ENCODE peak calls at places on chromosomes 13 and 19, in eight cellular contexts. One of them, this sample, is unnamed.
A peak's percentile ranks its signal among the peaks of the same experiment; 100 is the strongest.

GRCh38 chr19:8441725-8442544 is 2.8 kb upstream of the HNRNPM start:
- DNase-seq in breast epithelium: no peak
- DNase-seq in stimulated activated CD4-positive, alpha-beta T cell treated with anti-CD3 and anti-CD28 coated beads, Interleukin-4, amount 100 ng/mL, for 4 hours: no peak
- DNase-seq in activated naive CD4-positive, alpha-beta T cell treated with anti-CD3 and anti-CD28 coated beads, Interleukin-2, amount 50 U/mL, for 16 hours: no peak
- DNase-seq in HepG2: no peak
- DNase-seq in amniotic stem cell: no peak
- DNase-seq in HCEC 1CT: no peak
- DNase-seq in EL: no peak
- DNase-seq in this sample: no peak

GRCh38 chr13:19601749-19602725 is 31.4 kb upstream of the MPHOSPH8 start:
- DNase-seq in breast epithelium: no peak
- DNase-seq in stimulated activated CD4-positive, alpha-beta T cell treated with anti-CD3 and anti-CD28 coated beads, Interleukin-4, amount 100 ng/mL, for 4 hours: peak; percentile 34
- DNase-seq in activated naive CD4-positive, alpha-beta T cell treated with anti-CD3 and anti-CD28 coated beads, Interleukin-2, amount 50 U/mL, for 16 hours: peak; percentile 43
- DNase-seq in HepG2: peak; percentile 58
- DNase-seq in amniotic stem cell: no peak
- DNase-seq in HCEC 1CT: peak; percentile 39
- DNase-seq in EL: peak; percentile 51
- DNase-seq in this sample: peak; percentile 70

GRCh38 chr13:87944038-87944437 is 272.9 kb downstream of the SLITRK5 start:
- DNase-seq in breast epithelium: no peak
- DNase-seq in stimulated activated CD4-positive, alpha-beta T cell treated with anti-CD3 and anti-CD28 coated beads, Interleukin-4, amount 100 ng/mL, for 4 hours: no peak
- DNase-seq in activated naive CD4-positive, alpha-beta T cell treated with anti-CD3 and anti-CD28 coated beads, Interleukin-2, amount 50 U/mL, for 16 hours: no peak
- DNase-seq in HepG2: no peak
- DNase-seq in amniotic stem cell: no peak
- DNase-seq in HCEC 1CT: no peak
- DNase-seq in EL: no peak
- DNase-seq in this sample: no peak

GRCh38 chr13:44932850-44933251 is 56.4 kb downstream of the NUFIP1 start:
- DNase-seq in breast epithelium: no peak
- DNase-seq in stimulated activated CD4-positive, alpha-beta T cell treated with anti-CD3 and anti-CD28 coated beads, Interleukin-4, amount 100 ng/mL, for 4 hours: no peak
- DNase-seq in activated naive CD4-positive, alpha-beta T cell treated with anti-CD3 and anti-CD28 coated beads, Interleukin-2, amount 50 U/mL, for 16 hours: no peak
- DNase-seq in HepG2: no peak
- DNase-seq in amniotic stem cell: no peak
- DNase-seq in HCEC 1CT: peak; percentile 32
- DNase-seq in EL: peak; percentile 73
- DNase-seq in this sample: no peak

GRCh38 chr13:37194428-37194861 is 89.0 kb upstream of the CSNK1A1L start:
- DNase-seq in breast epithelium: no peak
- DNase-seq in stimulated activated CD4-positive, alpha-beta T cell treated with anti-CD3 and anti-CD28 coated beads, Interleukin-4, amount 100 ng/mL, for 4 hours: no peak
- DNase-seq in activated naive CD4-positive, alpha-beta T cell treated with anti-CD3 and anti-CD28 coated beads, Interleukin-2, amount 50 U/mL, for 16 hours: no peak
- DNase-seq in HepG2: no peak
- DNase-seq in amniotic stem cell: peak; percentile 22
- DNase-seq in HCEC 1CT: peak; percentile 90
- DNase-seq in EL: peak; percentile 76
- DNase-seq in this sample: no peak

GRCh38 chr13:46010148-46010547 is 42.4 kb downstream of the ZC3H13 start:
- DNase-seq in breast epithelium: no peak
- DNase-seq in stimulated activated CD4-positive, alpha-beta T cell treated with anti-CD3 and anti-CD28 coated beads, Interleukin-4, amount 100 ng/mL, for 4 hours: no peak
- DNase-seq in activated naive CD4-positive, alpha-beta T cell treated with anti-CD3 and anti-CD28 coated beads, Interleukin-2, amount 50 U/mL, for 16 hours: no peak
- DNase-seq in HepG2: no peak
- DNase-seq in amniotic stem cell: no peak
- DNase-seq in HCEC 1CT: no peak
- DNase-seq in EL: no peak
- DNase-seq in this sample: peak; percentile 4

GRCh38 chr19:5801796-5802616 is 2.9 kb upstream of the NRTN start:
- DNase-seq in breast epithelium: no peak
- DNase-seq in stimulated activated CD4-positive, alpha-beta T cell treated with anti-CD3 and anti-CD28 coated beads, Interleukin-4, amount 100 ng/mL, for 4 hours: no peak
- DNase-seq in activated naive CD4-positive, alpha-beta T cell treated with anti-CD3 and anti-CD28 coated beads, Interleukin-2, amount 50 U/mL, for 16 hours: no peak
- DNase-seq in HepG2: no peak
- DNase-seq in amniotic stem cell: no peak
- DNase-seq in HCEC 1CT: no peak
- DNase-seq in EL: peak; percentile 56
- DNase-seq in this sample: peak; percentile 72

GRCh38 chr19:55656552-55656951 is 1.7 kb downstream of the U2AF2 start:
- DNase-seq in breast epithelium: no peak
- DNase-seq in stimulated activated CD4-positive, alpha-beta T cell treated with anti-CD3 and anti-CD28 coated beads, Interleukin-4, amount 100 ng/mL, for 4 hours: no peak
- DNase-seq in activated naive CD4-positive, alpha-beta T cell treated with anti-CD3 and anti-CD28 coated beads, Interleukin-2, amount 50 U/mL, for 16 hours: no peak
- DNase-seq in HepG2: no peak
- DNase-seq in amniotic stem cell: no peak
- DNase-seq in HCEC 1CT: no peak
- DNase-seq in EL: no peak
- DNase-seq in this sample: no peak

GRCh38 chr19:6383188-6383587 is 7.5 kb upstream of the PSPN start:
- DNase-seq in breast epithelium: no peak
- DNase-seq in stimulated activated CD4-positive, alpha-beta T cell treated with anti-CD3 and anti-CD28 coated beads, Interleukin-4, amount 100 ng/mL, for 4 hours: no peak
- DNase-seq in activated naive CD4-positive, alpha-beta T cell treated with anti-CD3 and anti-CD28 coated beads, Interleukin-2, amount 50 U/mL, for 16 hours: no peak
- DNase-seq in HepG2: no peak
- DNase-seq in amniotic stem cell: no peak
- DNase-seq in HCEC 1CT: no peak
- DNase-seq in EL: no peak
- DNase-seq in this sample: no peak

GRCh38 chr13:102682727-102683126 is 12.1 kb downstream of the METTL21C start:
- DNase-seq in breast epithelium: no peak
- DNase-seq in stimulated activated CD4-positive, alpha-beta T cell treated with anti-CD3 and anti-CD28 coated beads, Interleukin-4, amount 100 ng/mL, for 4 hours: no peak
- DNase-seq in activated naive CD4-positive, alpha-beta T cell treated with anti-CD3 and anti-CD28 coated beads, Interleukin-2, amount 50 U/mL, for 16 hours: no peak
- DNase-seq in HepG2: no peak
- DNase-seq in amniotic stem cell: no peak
- DNase-seq in HCEC 1CT: no peak
- DNase-seq in EL: no peak
- DNase-seq in this sample: no peak

GRCh38 chr19:46786236-46787039 is 2.0 kb downstream of the SLC1A5 start:
- DNase-seq in breast epithelium: peak; percentile 73
- DNase-seq in stimulated activated CD4-positive, alpha-beta T cell treated with anti-CD3 and anti-CD28 coated beads, Interleukin-4, amount 100 ng/mL, for 4 hours: peak; percentile 69
- DNase-seq in activated naive CD4-positive, alpha-beta T cell treated with anti-CD3 and anti-CD28 coated beads, Interleukin-2, amount 50 U/mL, for 16 hours: peak; percentile 82
- DNase-seq in HepG2: peak; percentile 68
- DNase-seq in amniotic stem cell: peak; percentile 62
- DNase-seq in HCEC 1CT: peak; percentile 89
- DNase-seq in EL: peak; percentile 93
- DNase-seq in this sample: peak; percentile 71

GRCh38 chr19:37964109-37964508 is 57.1 kb downstream of the SIPA1L3 start:
- DNase-seq in breast epithelium: no peak
- DNase-seq in stimulated activated CD4-positive, alpha-beta T cell treated with anti-CD3 and anti-CD28 coated beads, Interleukin-4, amount 100 ng/mL, for 4 hours: no peak
- DNase-seq in activated naive CD4-positive, alpha-beta T cell treated with anti-CD3 and anti-CD28 coated beads, Interleukin-2, amount 50 U/mL, for 16 hours: no peak
- DNase-seq in HepG2: no peak
- DNase-seq in amniotic stem cell: no peak
- DNase-seq in HCEC 1CT: peak; percentile 9
- DNase-seq in EL: peak; percentile 50
- DNase-seq in this sample: no peak

GRCh38 chr19:3178377-3178972 is at the start of gene S1PR4:
- DNase-seq in breast epithelium: no peak
- DNase-seq in stimulated activated CD4-positive, alpha-beta T cell treated with anti-CD3 and anti-CD28 coated beads, Interleukin-4, amount 100 ng/mL, for 4 hours: peak; percentile 51
- DNase-seq in activated naive CD4-positive, alpha-beta T cell treated with anti-CD3 and anti-CD28 coated beads, Interleukin-2, amount 50 U/mL, for 16 hours: peak; percentile 64
- DNase-seq in HepG2: no peak
- DNase-seq in amniotic stem cell: no peak
- DNase-seq in HCEC 1CT: no peak
- DNase-seq in EL: no peak
- DNase-seq in this sample: no peak

GRCh38 chr13:44045179-44045562 is 165.5 kb downstream of the LACC1 start:
- DNase-seq in breast epithelium: no peak
- DNase-seq in stimulated activated CD4-positive, alpha-beta T cell treated with anti-CD3 and anti-CD28 coated beads, Interleukin-4, amount 100 ng/mL, for 4 hours: no peak
- DNase-seq in activated naive CD4-positive, alpha-beta T cell treated with anti-CD3 and anti-CD28 coated beads, Interleukin-2, amount 50 U/mL, for 16 hours: no peak
- DNase-seq in HepG2: no peak
- DNase-seq in amniotic stem cell: no peak
- DNase-seq in HCEC 1CT: no peak
- DNase-seq in EL: no peak
- DNase-seq in this sample: no peak

GRCh38 chr19:10797541-10798256 is 38.3 kb downstream of the TMED1 start:
- DNase-seq in breast epithelium: no peak
- DNase-seq in stimulated activated CD4-positive, alpha-beta T cell treated with anti-CD3 and anti-CD28 coated beads, Interleukin-4, amount 100 ng/mL, for 4 hours: peak; percentile 71
- DNase-seq in activated naive CD4-positive, alpha-beta T cell treated with anti-CD3 and anti-CD28 coated beads, Interleukin-2, amount 50 U/mL, for 16 hours: peak; percentile 80
- DNase-seq in HepG2: no peak
- DNase-seq in amniotic stem cell: no peak
- DNase-seq in HCEC 1CT: no peak
- DNase-seq in EL: no peak
- DNase-seq in this sample: no peak

GRCh38 chr19:369256-369655 is 24.7 kb upstream of the MIER2 start:
- DNase-seq in breast epithelium: no peak
- DNase-seq in stimulated activated CD4-positive, alpha-beta T cell treated with anti-CD3 and anti-CD28 coated beads, Interleukin-4, amount 100 ng/mL, for 4 hours: no peak
- DNase-seq in activated naive CD4-positive, alpha-beta T cell treated with anti-CD3 and anti-CD28 coated beads, Interleukin-2, amount 50 U/mL, for 16 hours: no peak
- DNase-seq in HepG2: no peak
- DNase-seq in amniotic stem cell: no peak
- DNase-seq in HCEC 1CT: no peak
- DNase-seq in EL: no peak
- DNase-seq in this sample: no peak

GRCh38 chr13:25415196-25415595 is 43.4 kb downstream of the ATP8A2 start:
- DNase-seq in breast epithelium: no peak
- DNase-seq in stimulated activated CD4-positive, alpha-beta T cell treated with anti-CD3 and anti-CD28 coated beads, Interleukin-4, amount 100 ng/mL, for 4 hours: no peak
- DNase-seq in activated naive CD4-positive, alpha-beta T cell treated with anti-CD3 and anti-CD28 coated beads, Interleukin-2, amount 50 U/mL, for 16 hours: no peak
- DNase-seq in HepG2: no peak
- DNase-seq in amniotic stem cell: no peak
- DNase-seq in HCEC 1CT: no peak
- DNase-seq in EL: no peak
- DNase-seq in this sample: no peak

GRCh38 chr19:30535011-30535410 is 162.8 kb downstream of the ZNF536 start:
- DNase-seq in breast epithelium: no peak
- DNase-seq in stimulated activated CD4-positive, alpha-beta T cell treated with anti-CD3 and anti-CD28 coated beads, Interleukin-4, amount 100 ng/mL, for 4 hours: no peak
- DNase-seq in activated naive CD4-positive, alpha-beta T cell treated with anti-CD3 and anti-CD28 coated beads, Interleukin-2, amount 50 U/mL, for 16 hours: no peak
- DNase-seq in HepG2: no peak
- DNase-seq in amniotic stem cell: no peak
- DNase-seq in HCEC 1CT: no peak
- DNase-seq in EL: no peak
- DNase-seq in this sample: no peak

GRCh38 chr13:78601886-78602560 is 1.3 kb downstream of the POU4F1 start:
- DNase-seq in breast epithelium: no peak
- DNase-seq in stimulated activated CD4-positive, alpha-beta T cell treated with anti-CD3 and anti-CD28 coated beads, Interleukin-4, amount 100 ng/mL, for 4 hours: no peak
- DNase-seq in activated naive CD4-positive, alpha-beta T cell treated with anti-CD3 and anti-CD28 coated beads, Interleukin-2, amount 50 U/mL, for 16 hours: no peak
- DNase-seq in HepG2: no peak
- DNase-seq in amniotic stem cell: no peak
- DNase-seq in HCEC 1CT: no peak
- DNase-seq in EL: no peak
- DNase-seq in this sample: no peak

GRCh38 chr13:36086117-36086516 is 45.1 kb downstream of the DCLK1 start:
- DNase-seq in breast epithelium: no peak
- DNase-seq in stimulated activated CD4-positive, alpha-beta T cell treated with anti-CD3 and anti-CD28 coated beads, Interleukin-4, amount 100 ng/mL, for 4 hours: no peak
- DNase-seq in activated naive CD4-positive, alpha-beta T cell treated with anti-CD3 and anti-CD28 coated beads, Interleukin-2, amount 50 U/mL, for 16 hours: no peak
- DNase-seq in HepG2: no peak
- DNase-seq in amniotic stem cell: no peak
- DNase-seq in HCEC 1CT: no peak
- DNase-seq in EL: no peak
- DNase-seq in this sample: peak; percentile 78

GRCh38 chr19:49837009-49837310 is 14.0 kb upstream of the PTOV1 start:
- DNase-seq in breast epithelium: no peak
- DNase-seq in stimulated activated CD4-positive, alpha-beta T cell treated with anti-CD3 and anti-CD28 coated beads, Interleukin-4, amount 100 ng/mL, for 4 hours: no peak
- DNase-seq in activated naive CD4-positive, alpha-beta T cell treated with anti-CD3 and anti-CD28 coated beads, Interleukin-2, amount 50 U/mL, for 16 hours: no peak
- DNase-seq in HepG2: no peak
- DNase-seq in amniotic stem cell: no peak
- DNase-seq in HCEC 1CT: no peak
- DNase-seq in EL: no peak
- DNase-seq in this sample: no peak

GRCh38 chr19:35090795-35091214 is 24.8 kb upstream of the FXYD3 start:
- DNase-seq in breast epithelium: no peak
- DNase-seq in stimulated activated CD4-positive, alpha-beta T cell treated with anti-CD3 and anti-CD28 coated beads, Interleukin-4, amount 100 ng/mL, for 4 hours: no peak
- DNase-seq in activated naive CD4-positive, alpha-beta T cell treated with anti-CD3 and anti-CD28 coated beads, Interleukin-2, amount 50 U/mL, for 16 hours: no peak
- DNase-seq in HepG2: no peak
- DNase-seq in amniotic stem cell: no peak
- DNase-seq in HCEC 1CT: peak; percentile 9
- DNase-seq in EL: no peak
- DNase-seq in this sample: no peak

GRCh38 chr13:72109863-72110262 is 242.9 kb upstream of the DACH1 start:
- DNase-seq in breast epithelium: no peak
- DNase-seq in stimulated activated CD4-positive, alpha-beta T cell treated with anti-CD3 and anti-CD28 coated beads, Interleukin-4, amount 100 ng/mL, for 4 hours: no peak
- DNase-seq in activated naive CD4-positive, alpha-beta T cell treated with anti-CD3 and anti-CD28 coated beads, Interleukin-2, amount 50 U/mL, for 16 hours: no peak
- DNase-seq in HepG2: no peak
- DNase-seq in amniotic stem cell: no peak
- DNase-seq in HCEC 1CT: no peak
- DNase-seq in EL: peak; percentile 8
- DNase-seq in this sample: no peak

GRCh38 chr13:83881917-83882625 is at the start of gene SLITRK1:
- DNase-seq in breast epithelium: no peak
- DNase-seq in stimulated activated CD4-positive, alpha-beta T cell treated with anti-CD3 and anti-CD28 coated beads, Interleukin-4, amount 100 ng/mL, for 4 hours: no peak
- DNase-seq in activated naive CD4-positive, alpha-beta T cell treated with anti-CD3 and anti-CD28 coated beads, Interleukin-2, amount 50 U/mL, for 16 hours: no peak
- DNase-seq in HepG2: no peak
- DNase-seq in amniotic stem cell: peak; percentile 37
- DNase-seq in HCEC 1CT: peak; percentile 61
- DNase-seq in EL: peak; percentile 87
- DNase-seq in this sample: peak; percentile 54

GRCh38 chr19:27716922-27717321 is 1496.0 kb downstream of the UQCRFS1 start:
- DNase-seq in breast epithelium: no peak
- DNase-seq in stimulated activated CD4-positive, alpha-beta T cell treated with anti-CD3 and anti-CD28 coated beads, Interleukin-4, amount 100 ng/mL, for 4 hours: no peak
- DNase-seq in activated naive CD4-positive, alpha-beta T cell treated with anti-CD3 and anti-CD28 coated beads, Interleukin-2, amount 50 U/mL, for 16 hours: no peak
- DNase-seq in HepG2: no peak
- DNase-seq in amniotic stem cell: no peak
- DNase-seq in HCEC 1CT: no peak
- DNase-seq in EL: no peak
- DNase-seq in this sample: no peak

GRCh38 chr13:41411536-41411935 is 45.8 kb upstream of the RGCC start:
- DNase-seq in breast epithelium: no peak
- DNase-seq in stimulated activated CD4-positive, alpha-beta T cell treated with anti-CD3 and anti-CD28 coated beads, Interleukin-4, amount 100 ng/mL, for 4 hours: no peak
- DNase-seq in activated naive CD4-positive, alpha-beta T cell treated with anti-CD3 and anti-CD28 coated beads, Interleukin-2, amount 50 U/mL, for 16 hours: no peak
- DNase-seq in HepG2: peak; percentile 62
- DNase-seq in amniotic stem cell: peak; percentile 34
- DNase-seq in HCEC 1CT: peak; percentile 52
- DNase-seq in EL: peak; percentile 50
- DNase-seq in this sample: no peak

GRCh38 chr19:34904846-34905527 is 21.7 kb upstream of the ZNF30 start:
- DNase-seq in breast epithelium: no peak
- DNase-seq in stimulated activated CD4-positive, alpha-beta T cell treated with anti-CD3 and anti-CD28 coated beads, Interleukin-4, amount 100 ng/mL, for 4 hours: no peak
- DNase-seq in activated naive CD4-positive, alpha-beta T cell treated with anti-CD3 and anti-CD28 coated beads, Interleukin-2, amount 50 U/mL, for 16 hours: no peak
- DNase-seq in HepG2: no peak
- DNase-seq in amniotic stem cell: no peak
- DNase-seq in HCEC 1CT: no peak
- DNase-seq in EL: no peak
- DNase-seq in this sample: no peak